ENCODE peak calls at places on chromosomes 13 and 19, in seven cellular contexts. One of them, this sample, is unnamed.

GRCh38 chr13:102688306-102688973 is 6.4 kb downstream of the METTL21C start:
- DNase-seq in GM12878: no peak
- DNase-seq in K562: no peak
- DNase-seq in GM12892: no peak
- DNase-seq in SK-N-SH: no peak
- DNase-seq in HepG2: no peak
- DNase-seq in H1: no peak
- DNase-seq in this sample: no peak

GRCh38 chr13:106291006-106291405 is 244.5 kb downstream of the EFNB2 start:
- DNase-seq in SK-N-SH: no peak
- DNase-seq in GM12878: no peak
- DNase-seq in K562: no peak
- DNase-seq in HepG2: no peak
- DNase-seq in H1: no peak
- DNase-seq in GM12892: no peak
- DNase-seq in this sample: no peak

GRCh38 chr13:22061371-22061805 is 390.5 kb downstream of the FGF9 start:
- DNase-seq in H1: no peak
- DNase-seq in GM12878: peak
- DNase-seq in HepG2: no peak
- DNase-seq in K562: no peak
- DNase-seq in SK-N-SH: no peak
- DNase-seq in GM12892: peak
- DNase-seq in this sample: no peak

GRCh38 chr13:39951301-39951700 is 295.8 kb downstream of the COG6 start:
- DNase-seq in GM12892: no peak
- DNase-seq in H1: no peak
- DNase-seq in SK-N-SH: no peak
- DNase-seq in K562: no peak
- DNase-seq in HepG2: no peak
- DNase-seq in GM12878: no peak
- DNase-seq in this sample: no peak

GRCh38 chr19:23527797-23528196 is 132.5 kb upstream of the ZNF91 start:
- DNase-seq in GM12892: no peak
- DNase-seq in K562: no peak
- DNase-seq in SK-N-SH: no peak
- DNase-seq in H1: no peak
- DNase-seq in HepG2: no peak
- DNase-seq in GM12878: peak
- DNase-seq in this sample: peak

GRCh38 chr13:110055089-110055488 is 251.9 kb downstream of the COL4A1 start:
- DNase-seq in HepG2: no peak
- DNase-seq in GM12878: no peak
- DNase-seq in H1: no peak
- DNase-seq in K562: no peak
- DNase-seq in GM12892: no peak
- DNase-seq in SK-N-SH: no peak
- DNase-seq in this sample: no peak

GRCh38 chr19:50300814-50301606 is 28.2 kb downstream of the KCNC3 start:
- DNase-seq in GM12878: no peak
- DNase-seq in GM12892: no peak
- DNase-seq in SK-N-SH: no peak
- DNase-seq in HepG2: peak
- DNase-seq in K562: no peak
- DNase-seq in H1: no peak
- DNase-seq in this sample: no peak

GRCh38 chr13:27259831-27260230 is 8.5 kb downstream of the RPL21 start:
- DNase-seq in GM12878: no peak
- DNase-seq in SK-N-SH: no peak
- DNase-seq in HepG2: no peak
- DNase-seq in H1: no peak
- DNase-seq in K562: no peak
- DNase-seq in GM12892: no peak
- DNase-seq in this sample: no peak

GRCh38 chr13:107730835-107731234 is 484.5 kb downstream of the LIG4 start:
- DNase-seq in H1: no peak
- DNase-seq in GM12878: no peak
- DNase-seq in HepG2: no peak
- DNase-seq in GM12892: no peak
- DNase-seq in SK-N-SH: no peak
- DNase-seq in K562: no peak
- DNase-seq in this sample: no peak

GRCh38 chr19:53659292-53659691 is 27.5 kb downstream of the DPRX start:
- DNase-seq in HepG2: peak
- DNase-seq in H1: peak
- DNase-seq in GM12892: no peak
- DNase-seq in GM12878: no peak
- DNase-seq in K562: peak
- DNase-seq in SK-N-SH: peak
- DNase-seq in this sample: no peak

GRCh38 chr13:35769812-35770211 is 293.3 kb upstream of the MAB21L1 start:
- DNase-seq in HepG2: no peak
- DNase-seq in SK-N-SH: no peak
- DNase-seq in H1: no peak
- DNase-seq in GM12892: no peak
- DNase-seq in K562: no peak
- DNase-seq in GM12878: no peak
- DNase-seq in this sample: no peak
- TF ChIP-seq TAF1 in HepG2: no peak
- TF ChIP-seq TAF1 in SK-N-SH: no peak
- TF ChIP-seq TAF1 in H1: no peak
- TF ChIP-seq TAF1 in GM12892: no peak
- TF ChIP-seq TAF1 in K562: no peak
- TF ChIP-seq TAF1 in GM12878: no peak
- TF ChIP-seq TAF1 in this sample: no peak

DNA sequence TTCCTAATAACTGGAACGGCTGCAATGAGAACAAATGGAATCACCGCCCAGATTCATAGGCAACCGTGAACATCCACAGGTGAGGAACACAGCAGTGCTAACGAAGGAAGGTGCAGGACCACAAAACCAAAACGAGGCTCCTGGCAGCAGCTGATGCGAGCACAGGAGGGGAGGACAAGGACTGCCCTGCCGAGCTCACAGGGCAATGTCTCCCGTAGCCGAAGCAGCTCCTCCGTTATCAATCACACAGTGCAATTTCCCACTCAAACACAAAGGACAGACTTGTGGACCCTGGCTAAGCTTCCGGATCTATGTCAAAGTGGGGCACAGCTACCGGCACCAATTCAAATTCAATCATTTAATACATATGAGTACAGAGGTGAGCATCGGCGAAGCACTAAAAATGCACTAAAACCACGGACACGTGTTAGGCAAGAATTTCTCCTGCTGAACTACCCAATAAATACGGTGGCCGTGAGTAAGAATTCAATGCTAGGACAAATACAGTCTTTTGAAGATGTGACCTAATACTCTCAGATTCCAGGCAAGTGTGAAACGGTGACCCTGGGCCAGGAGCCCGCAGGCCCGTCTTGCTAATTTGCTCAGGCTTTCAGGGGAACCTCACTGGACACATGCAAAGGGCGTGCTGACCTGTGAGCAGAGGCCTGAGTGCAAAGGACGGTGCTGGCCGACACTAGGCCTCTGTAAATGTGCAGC is 70.4 kb downstream of the STK24 start:
- DNase-seq in K562: no peak
- DNase-seq in HepG2: peak
- DNase-seq in GM12892: no peak
- DNase-seq in H1: no peak
- DNase-seq in SK-N-SH: no peak
- DNase-seq in GM12878: no peak
- DNase-seq in this sample: no peak
- TF ChIP-seq TAF1 in K562: no peak
- TF ChIP-seq TAF1 in HepG2: no peak
- TF ChIP-seq TAF1 in GM12892: no peak
- TF ChIP-seq TAF1 in H1: no peak
- TF ChIP-seq TAF1 in SK-N-SH: no peak
- TF ChIP-seq TAF1 in GM12878: no peak
- TF ChIP-seq TAF1 in this sample: no peak

GRCh38 chr19:8575467-8575997 is 1.7 kb downstream of the MYO1F start:
- DNase-seq in H1: no peak
- DNase-seq in SK-N-SH: no peak
- DNase-seq in K562: peak
- DNase-seq in GM12878: no peak
- DNase-seq in GM12892: no peak
- DNase-seq in HepG2: no peak
- DNase-seq in this sample: no peak
- TF ChIP-seq TAF1 in H1: no peak
- TF ChIP-seq TAF1 in SK-N-SH: no peak
- TF ChIP-seq TAF1 in K562: no peak
- TF ChIP-seq TAF1 in GM12878: no peak
- TF ChIP-seq TAF1 in GM12892: no peak
- TF ChIP-seq TAF1 in HepG2: no peak
- TF ChIP-seq TAF1 in this sample: no peak

GRCh38 chr19:45691516-45692186 is at the start of gene SNRPD2:
- DNase-seq in HepG2: peak
- DNase-seq in SK-N-SH: peak
- DNase-seq in K562: peak
- DNase-seq in H1: peak
- DNase-seq in GM12892: peak
- DNase-seq in GM12878: peak
- DNase-seq in this sample: peak

GRCh38 chr19:45687599-45687998 is 4.2 kb downstream of the SNRPD2 start:
- DNase-seq in K562: no peak
- DNase-seq in GM12878: no peak
- DNase-seq in GM12892: no peak
- DNase-seq in HepG2: no peak
- DNase-seq in H1: no peak
- DNase-seq in SK-N-SH: no peak
- DNase-seq in this sample: no peak

GRCh38 chr19:45693168-45693788 is 812 bp downstream of the QPCTL start:
- DNase-seq in GM12892: peak
- DNase-seq in GM12878: no peak
- DNase-seq in K562: peak
- DNase-seq in SK-N-SH: peak
- DNase-seq in HepG2: peak
- DNase-seq in H1: peak
- DNase-seq in this sample: no peak

GRCh38 chr19:45692187-45693111 is at the start of gene QPCTL:
- DNase-seq in K562: peak
- DNase-seq in GM12892: peak
- DNase-seq in HepG2: peak
- DNase-seq in GM12878: peak
- DNase-seq in H1: peak
- DNase-seq in SK-N-SH: peak
- DNase-seq in this sample: peak
- TF ChIP-seq TAF1 in K562: peak
- TF ChIP-seq TAF1 in GM12892: peak
- TF ChIP-seq TAF1 in HepG2: peak
- TF ChIP-seq TAF1 in GM12878: no peak
- TF ChIP-seq TAF1 in H1: peak
- TF ChIP-seq TAF1 in SK-N-SH: peak
- TF ChIP-seq TAF1 in this sample: no peak

DNA sequence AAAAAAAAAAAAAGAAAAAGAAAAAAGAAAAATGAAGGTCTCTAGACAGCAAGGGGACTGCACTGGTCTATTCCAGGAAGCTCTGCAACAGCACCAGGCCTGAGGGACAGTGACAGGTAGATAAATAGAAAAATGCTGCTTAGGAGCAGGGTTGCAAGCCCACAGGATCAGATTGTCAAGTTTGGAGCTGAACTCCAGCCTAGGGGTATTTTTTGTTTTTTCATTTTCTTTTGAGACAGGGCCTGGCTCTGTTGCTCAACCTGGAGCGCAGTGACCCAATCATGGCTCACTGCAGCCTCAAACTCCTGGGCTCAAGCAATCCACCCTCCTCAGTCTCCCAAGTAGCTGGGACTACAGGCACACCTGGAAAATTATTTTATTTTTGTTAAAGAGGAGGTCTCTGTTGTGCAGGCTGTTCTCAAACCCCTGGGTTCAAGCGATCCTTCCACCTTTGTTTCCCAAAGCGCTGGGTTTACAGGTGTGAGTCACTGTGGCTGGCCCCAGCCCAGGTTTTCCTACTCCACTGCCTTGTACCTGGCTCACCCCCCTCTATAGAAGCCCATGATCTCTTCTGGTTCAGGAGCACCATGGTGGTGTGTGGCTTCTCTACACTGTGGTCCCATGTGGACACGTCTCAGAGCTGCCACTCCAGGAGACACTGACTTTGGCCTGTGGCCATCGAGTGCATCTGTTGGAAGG is 23.9 kb downstream of the POP4 start:
- DNase-seq in SK-N-SH: no peak
- DNase-seq in K562: no peak
- DNase-seq in GM12892: no peak
- DNase-seq in HepG2: no peak
- DNase-seq in GM12878: no peak
- DNase-seq in H1: no peak
- DNase-seq in this sample: no peak
- TF ChIP-seq TAF1 in SK-N-SH: no peak
- TF ChIP-seq TAF1 in K562: no peak
- TF ChIP-seq TAF1 in GM12892: no peak
- TF ChIP-seq TAF1 in HepG2: no peak
- TF ChIP-seq TAF1 in GM12878: no peak
- TF ChIP-seq TAF1 in H1: no peak
- TF ChIP-seq TAF1 in this sample: no peak

GRCh38 chr19:39223703-39224279 is 19.7 kb upstream of the SYCN start:
- DNase-seq in SK-N-SH: no peak
- DNase-seq in GM12878: no peak
- DNase-seq in GM12892: no peak
- DNase-seq in H1: peak
- DNase-seq in K562: peak
- DNase-seq in HepG2: no peak
- DNase-seq in this sample: no peak
- TF ChIP-seq TAF1 in SK-N-SH: no peak
- TF ChIP-seq TAF1 in GM12878: no peak
- TF ChIP-seq TAF1 in GM12892: no peak
- TF ChIP-seq TAF1 in H1: no peak
- TF ChIP-seq TAF1 in K562: no peak
- TF ChIP-seq TAF1 in HepG2: no peak
- TF ChIP-seq TAF1 in this sample: no peak

GRCh38 chr19:46849610-46850009 is 1.0 kb downstream of the AP2S1 start:
- DNase-seq in K562: no peak
- DNase-seq in HepG2: no peak
- DNase-seq in H1: no peak
- DNase-seq in GM12878: no peak
- DNase-seq in SK-N-SH: no peak
- DNase-seq in GM12892: no peak
- DNase-seq in this sample: no peak
- TF ChIP-seq TAF1 in K562: no peak
- TF ChIP-seq TAF1 in HepG2: no peak
- TF ChIP-seq TAF1 in H1: no peak
- TF ChIP-seq TAF1 in GM12878: no peak
- TF ChIP-seq TAF1 in SK-N-SH: no peak
- TF ChIP-seq TAF1 in GM12892: no peak
- TF ChIP-seq TAF1 in this sample: no peak

DNA sequence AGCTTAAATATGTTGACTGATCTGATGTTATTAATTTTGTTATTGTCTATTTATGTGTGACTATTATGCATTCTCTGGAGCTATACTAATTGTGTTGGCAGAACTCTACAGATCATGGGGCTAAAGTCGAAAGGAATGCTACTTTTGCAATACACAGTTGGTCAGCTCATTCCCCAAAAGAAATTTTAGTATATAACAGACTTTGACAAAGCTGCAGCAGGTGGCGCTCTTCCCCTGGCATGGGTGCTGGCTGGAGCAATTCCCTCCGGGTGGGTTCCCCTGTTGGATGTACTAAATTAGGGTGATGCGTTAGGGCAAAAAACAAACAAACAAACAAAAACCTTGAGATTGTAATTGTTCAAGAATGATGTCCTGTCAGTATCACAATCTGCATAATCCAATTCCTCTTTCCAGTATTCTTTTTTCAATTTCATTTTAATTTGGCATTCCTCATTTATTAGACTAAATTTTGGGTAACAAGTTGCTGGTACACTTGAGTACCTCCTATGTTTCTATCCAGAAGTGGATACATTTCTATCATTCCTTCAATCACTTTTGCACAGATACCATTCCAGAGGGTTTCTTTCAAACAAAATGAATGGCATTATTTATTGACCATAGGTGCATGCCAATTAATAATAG is 322.8 kb upstream of the EDNRB start:
- DNase-seq in SK-N-SH: peak
- DNase-seq in GM12892: no peak
- DNase-seq in GM12878: no peak
- DNase-seq in H1: peak
- DNase-seq in K562: peak
- DNase-seq in HepG2: peak
- DNase-seq in this sample: peak
- TF ChIP-seq TAF1 in SK-N-SH: no peak
- TF ChIP-seq TAF1 in GM12892: no peak
- TF ChIP-seq TAF1 in GM12878: no peak
- TF ChIP-seq TAF1 in H1: no peak
- TF ChIP-seq TAF1 in K562: no peak
- TF ChIP-seq TAF1 in HepG2: no peak
- TF ChIP-seq TAF1 in this sample: no peak